ENCODE peak calls at places on chromosomes 5 and 9, in eight cellular contexts. Y is GM20000; T is astrocyte; C is fibroblast of lung; X is RWPE1; P is tibial artery; V is activated CD8-positive, alpha-beta T cell treated with anti-CD3 and anti-CD28 coated beads for 36 hours; W is psoas muscle. H is an unnamed sample.
A peak's percentile ranks its signal among the peaks of the same experiment; 100 is the strongest.

GRCh38 chr5:151770383-151771258 is 1.1 kb upstream of the G3BP1 start:
- DNase-seq in Y (peak; percentile 61), T (peak; percentile 49), C (peak; percentile 85), X (peak; percentile 60), P (peak; percentile 78), V (peak; percentile 77), W (peak; percentile 83), H (peak; percentile 31)

GRCh38 chr5:169150108-169150507 is 150.8 kb downstream of the SLIT3 start:
- DNase-seq in Y (no peak), T (no peak), C (no peak), X (no peak), P (no peak), V (no peak), W (no peak), H (no peak)

GRCh38 chr5:64594601-64595518 is 89.0 kb downstream of the RGS7BP start:
- DNase-seq in Y (no peak), T (no peak), C (peak; percentile 0), X (peak; percentile 15), P (no peak), V (no peak), W (no peak), H (no peak)

GRCh38 chr5:132294728-132295504 is 722 bp downstream of the SLC22A4 start:
- DNase-seq in Y (no peak), T (peak; percentile 71), C (peak; percentile 63), X (peak; percentile 93), P (peak; percentile 76), V (peak; percentile 89), W (peak; percentile 82), H (peak; percentile 67)

GRCh38 chr5:43369651-43370050 is 42.5 kb downstream of the CCL28 start:
- DNase-seq in Y (no peak), T (no peak), C (no peak), X (no peak), P (no peak), V (no peak), W (no peak), H (no peak)

GRCh38 chr5:43802651-43803050 is 199.7 kb downstream of the NNT start:
- DNase-seq in Y (no peak), T (no peak), C (peak; percentile 57), X (no peak), P (no peak), V (no peak), W (no peak), H (no peak)

GRCh38 chr9:16871358-16872151 is 1.1 kb upstream of the BNC2 start:
- DNase-seq in Y (peak; percentile 42), T (peak; percentile 86), C (peak; percentile 94), X (peak; percentile 56), P (peak; percentile 66), V (peak; percentile 30), W (peak; percentile 63), H (no peak)

GRCh38 chr9:78533500-78533899 is 236.6 kb downstream of the PSAT1 start:
- DNase-seq in Y (no peak), T (peak; percentile 4), C (no peak), X (no peak), P (no peak), V (no peak), W (no peak), H (no peak)

GRCh38 chr9:132873403-132873802 is 4.7 kb downstream of the AK8 start:
- DNase-seq in Y (peak; percentile 47), T (no peak), C (no peak), X (no peak), P (no peak), V (peak; percentile 21), W (no peak), H (no peak)

GRCh38 chr9:135049460-135049859 is 38.0 kb upstream of the OLFM1 start:
- DNase-seq in Y (no peak), T (no peak), C (no peak), X (no peak), P (no peak), V (no peak), W (no peak), H (no peak)

GRCh38 chr9:38641985-38642864 is 21.8 kb upstream of the ANKRD18A start:
- DNase-seq in Y (peak; percentile 37), T (peak; percentile 22), C (peak; percentile 52), X (peak; percentile 67), P (no peak), V (peak; percentile 7), W (no peak), H (no peak)

GRCh38 chr9:37146372-37146771 is 26.0 kb downstream of the ZCCHC7 start:
- DNase-seq in Y (peak; percentile 20), T (no peak), C (no peak), X (no peak), P (no peak), V (no peak), W (no peak), H (no peak)

GRCh38 chr5:14144586-14145355 is 1.6 kb downstream of the TRIO start:
- DNase-seq in Y (peak; percentile 87), T (no peak), C (peak; percentile 75), X (peak; percentile 72), P (peak; percentile 61), V (peak; percentile 48), W (peak; percentile 73), H (no peak)

GRCh38 chr5:76180817-76181805 is 97.9 kb downstream of the SV2C start:
- DNase-seq in Y (no peak), T (no peak), C (no peak), X (peak; percentile 23), P (no peak), V (peak; percentile 35), W (no peak), H (no peak)

GRCh38 chr9:113220467-113221002 is 542 bp downstream of the FKBP15 start:
- DNase-seq in Y (no peak), T (no peak), C (peak; percentile 6), X (peak; percentile 20), P (no peak), V (peak; percentile 12), W (no peak), H (no peak)

GRCh38 chr9:113416149-113416726 is 5.7 kb downstream of the C9orf43 start:
- DNase-seq in Y (peak; percentile 78), T (no peak), C (no peak), X (no peak), P (no peak), V (no peak), W (no peak), H (no peak)

GRCh38 chr5:40478766-40479165 is 200.9 kb upstream of the PTGER4 start:
- DNase-seq in Y (no peak), T (no peak), C (no peak), X (no peak), P (no peak), V (no peak), W (no peak), H (no peak)

DNA sequence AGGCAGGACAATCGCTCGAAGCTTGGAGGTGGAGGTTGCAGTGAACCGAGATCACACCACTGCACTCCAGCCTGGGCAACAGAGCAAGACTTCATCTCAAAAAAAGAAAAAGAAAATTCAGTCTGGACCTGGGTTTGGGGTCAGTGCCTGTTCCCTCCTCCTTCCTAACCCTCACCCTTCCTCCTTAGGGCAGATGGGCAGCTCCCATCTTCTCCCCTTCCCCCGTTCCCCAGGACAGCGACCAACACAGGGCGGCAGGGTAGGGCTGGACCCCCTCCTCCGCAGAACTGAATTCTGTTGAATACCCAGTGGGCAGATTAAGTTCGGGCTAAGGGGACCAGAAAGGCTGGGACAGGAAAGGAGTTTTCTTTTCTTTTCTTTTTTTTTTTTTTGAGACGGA is 1.5 kb upstream of the RMND5B start:
- DNase-seq in Y (no peak), T (no peak), C (no peak), X (no peak), P (no peak), V (no peak), W (no peak), H (no peak)
- TF ChIP-seq CTCF in Y (no peak), T (no peak), C (no peak), X (no peak), P (no peak), V (no peak), W (no peak), H (no peak)

GRCh38 chr5:176413255-176413565 is 3.1 kb downstream of the CLTB start:
- DNase-seq in Y (no peak), T (no peak), C (peak; percentile 55), X (peak; percentile 90), P (no peak), V (no peak), W (peak; percentile 59), H (no peak)

GRCh38 chr5:176414704-176415103 is 1.6 kb downstream of the CLTB start:
- DNase-seq in Y (no peak), T (no peak), C (no peak), X (no peak), P (no peak), V (no peak), W (no peak), H (no peak)

GRCh38 chr5:176410486-176411180 is 5.7 kb downstream of the CLTB start:
- DNase-seq in Y (no peak), T (no peak), C (no peak), X (peak; percentile 68), P (no peak), V (no peak), W (no peak), H (no peak)

GRCh38 chr5:176413709-176414191 is 2.6 kb downstream of the CLTB start:
- DNase-seq in Y (no peak), T (no peak), C (no peak), X (no peak), P (no peak), V (no peak), W (no peak), H (no peak)

GRCh38 chr5:176412517-176413254 is 3.7 kb downstream of the CLTB start:
- DNase-seq in Y (no peak), T (no peak), C (no peak), X (no peak), P (no peak), V (no peak), W (no peak), H (no peak)
- TF ChIP-seq CTCF in Y (no peak), T (no peak), C (no peak), X (no peak), P (no peak), V (no peak), W (no peak), H (no peak)

GRCh38 chr9:122356627-122357026 is 14.2 kb upstream of the PTGS1 start:
- DNase-seq in Y (no peak), T (no peak), C (no peak), X (no peak), P (no peak), V (no peak), W (no peak), H (no peak)
- TF ChIP-seq CTCF in Y (no peak), T (peak; percentile 24), C (peak; percentile 7), X (no peak), P (no peak), V (peak; percentile 19), W (no peak), H (peak; percentile 64)

GRCh38 chr5:88732181-88732633 is 150.8 kb downstream of the MEF2C start:
- DNase-seq in Y (peak; percentile 33), T (peak; percentile 83), C (no peak), X (no peak), P (peak; percentile 78), V (peak; percentile 17), W (peak; percentile 33), H (no peak)

GRCh38 chr5:88732862-88733261 is 150.1 kb downstream of the MEF2C start:
- DNase-seq in Y (no peak), T (no peak), C (no peak), X (no peak), P (no peak), V (no peak), W (no peak), H (no peak)

GRCh38 chr5:88724201-88724600 is 158.8 kb downstream of the MEF2C start:
- DNase-seq in Y (no peak), T (peak; percentile 11), C (peak; percentile 48), X (no peak), P (no peak), V (no peak), W (no peak), H (no peak)

GRCh38 chr5:88729476-88730182 is 153.4 kb downstream of the MEF2C start:
- DNase-seq in Y (no peak), T (peak; percentile 51), C (peak; percentile 85), X (peak; percentile 67), P (peak; percentile 53), V (peak; percentile 76), W (peak; percentile 24), H (peak; percentile 61)

GRCh38 chr5:88727705-88728313 is 155.2 kb downstream of the MEF2C start:
- DNase-seq in Y (no peak), T (peak; percentile 2), C (peak; percentile 53), X (peak; percentile 8), P (no peak), V (no peak), W (no peak), H (no peak)
- TF ChIP-seq CTCF in Y (no peak), T (peak; percentile 32), C (no peak), X (peak; percentile 67), P (peak; percentile 64), V (peak; percentile 63), W (peak; percentile 73), H (peak; percentile 29)

H was measured in HFF-Myc.